ENCODE peak calls at places on chromosomes 7 and 10, in eight cellular contexts. J is SK-N-SH; Q is effector memory CD4-positive, alpha-beta T cell; W is mesendoderm; X is BJ; G is CD4-positive, alpha-beta memory T cell; U is GM23248; K is psoas muscle. F is an unnamed sample.

GRCh38 chr10:36224431-36224985 is 582.4 kb upstream of the FZD8 start:
- DNase-seq in J (no peak), Q (no peak), W (no peak), X (no peak), G (no peak), U (peak; percentile 50), K (no peak), F (no peak)

GRCh38 chr7:84547326-84547725 is 352.7 kb upstream of the SEMA3A start:
- DNase-seq in J (no peak), Q (no peak), W (no peak), X (no peak), G (no peak), U (no peak), K (no peak), F (no peak)

GRCh38 chr7:8719102-8719501 is 285.7 kb downstream of the NXPH1 start:
- DNase-seq in J (no peak), Q (no peak), W (no peak), X (no peak), G (no peak), U (no peak), K (no peak), F (no peak)

GRCh38 chr10:96719850-96720421 is 378 bp downstream of the PIK3AP1 start:
- DNase-seq in J (peak; percentile 50), Q (no peak), W (peak; percentile 80), X (no peak), G (peak; percentile 5), U (no peak), K (peak; percentile 45), F (peak; percentile 84)

GRCh38 chr10:131812736-131813604 is 87.8 kb upstream of the PPP2R2D start:
- DNase-seq in J (peak; percentile 20), Q (no peak), W (no peak), X (no peak), G (no peak), U (no peak), K (no peak), F (no peak)

GRCh38 chr7:125848157-125848556 is 918.5 kb upstream of the POT1 start:
- DNase-seq in J (no peak), Q (no peak), W (no peak), X (no peak), G (no peak), U (no peak), K (no peak), F (no peak)

GRCh38 chr10:12308976-12309375 is 40.4 kb upstream of the CAMK1D start:
- DNase-seq in J (no peak), Q (no peak), W (no peak), X (no peak), G (no peak), U (no peak), K (no peak), F (no peak)

GRCh38 chr10:70907619-70908425 is 19.5 kb upstream of the PCBD1 start:
- DNase-seq in J (peak; percentile 23), Q (no peak), W (no peak), X (no peak), G (no peak), U (no peak), K (no peak), F (no peak)

GRCh38 chr7:92808635-92809034 is 27.7 kb downstream of the CDK6 start:
- DNase-seq in J (no peak), Q (no peak), W (no peak), X (no peak), G (no peak), U (no peak), K (no peak), F (no peak)

GRCh38 chr7:92808006-92808405 is 28.4 kb downstream of the CDK6 start:
- DNase-seq in J (no peak), Q (no peak), W (no peak), X (no peak), G (no peak), U (peak; percentile 76), K (no peak), F (no peak)

GRCh38 chr7:92810242-92810611 is 26.1 kb downstream of the CDK6 start:
- DNase-seq in J (no peak), Q (no peak), W (peak; percentile 26), X (no peak), G (no peak), U (no peak), K (no peak), F (peak; percentile 52)

GRCh38 chr7:92811158-92811557 is 25.2 kb downstream of the CDK6 start:
- DNase-seq in J (no peak), Q (no peak), W (no peak), X (no peak), G (no peak), U (no peak), K (no peak), F (no peak)

DNA sequence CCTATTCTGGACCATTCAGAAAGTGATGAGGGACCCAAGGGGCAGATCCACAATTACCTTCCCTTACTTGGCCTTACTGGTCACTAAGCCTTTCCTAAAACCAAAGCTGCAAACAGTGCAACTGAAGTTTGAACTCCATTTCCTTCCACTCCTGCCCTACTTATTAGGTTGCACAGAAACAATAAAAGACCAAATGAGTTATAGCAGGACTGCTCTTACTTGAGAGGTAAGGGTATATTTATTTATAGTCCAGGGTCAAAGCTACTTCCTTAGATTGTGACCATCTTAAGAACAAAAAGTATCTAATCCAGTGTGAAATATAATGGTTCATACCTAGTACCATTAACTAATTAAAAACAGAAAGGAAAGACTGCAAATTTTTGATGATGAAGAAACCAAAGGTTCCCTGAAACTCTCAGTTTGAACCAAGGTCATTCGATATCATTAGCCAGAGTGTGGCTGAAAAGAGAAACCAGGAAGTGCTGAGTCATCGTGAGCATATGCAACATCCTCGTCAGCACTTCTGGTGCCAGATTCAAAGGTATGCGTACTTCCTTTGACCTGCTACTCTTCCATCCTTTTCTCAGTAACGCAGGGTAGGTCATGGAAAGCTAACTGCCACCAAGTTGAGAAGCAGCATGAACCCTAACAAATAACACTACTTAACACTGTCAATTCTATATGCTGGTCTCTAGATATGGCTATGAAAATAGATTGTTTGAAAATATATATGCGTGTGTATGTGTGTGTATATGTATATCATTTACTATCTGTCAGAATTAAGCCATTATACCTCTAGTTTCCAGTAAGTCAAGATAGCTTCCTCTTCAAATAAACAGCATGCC is 26.8 kb downstream of the CDK6 start:
- DNase-seq in J (no peak), Q (peak; percentile 39), W (peak; percentile 89), X (peak; percentile 58), G (peak; percentile 75), U (peak; percentile 95), K (no peak), F (peak; percentile 61)
- H3K4me3 ChIP-seq in J (peak overlapping the region; percentile 3), Q (peak overlapping the region; percentile 3), W (no peak overlapping the region), X (no peak overlapping the region), G (peak overlapping the region; percentile 28), U (peak overlapping the region; percentile 54), K (no peak overlapping the region), F (peak overlapping the region; percentile 40)

GRCh38 chr7:30448461-30449189 is 30.0 kb downstream of the NOD1 start:
- DNase-seq in J (peak; percentile 63), Q (no peak), W (no peak), X (no peak), G (no peak), U (no peak), K (no peak), F (no peak)
- H3K36me3 ChIP-seq in J (peaks cover 13% of the 10 kb centered on the region), Q (peaks cover 51% of the 10 kb centered on the region), W (no peaks in the 10 kb centered on the region), X (peaks cover 11% of the 10 kb centered on the region), G (peaks cover 22% of the 10 kb centered on the region), U (peaks cover 8% of the 10 kb centered on the region), K (peaks cover 4% of the 10 kb centered on the region), F (peaks cover 16% of the 10 kb centered on the region)

GRCh38 chr10:118596426-118597124 is 1.1 kb upstream of the PRLHR start:
- DNase-seq in J (peak; percentile 60), Q (no peak), W (peak; percentile 21), X (no peak), G (no peak), U (no peak), K (no peak), F (no peak)

GRCh38 chr10:118592675-118593330 is 2.6 kb downstream of the PRLHR start:
- DNase-seq in J (no peak), Q (no peak), W (no peak), X (no peak), G (no peak), U (no peak), K (no peak), F (no peak)

GRCh38 chr10:118595598-118596425 is at the start of gene PRLHR:
- DNase-seq in J (peak; percentile 92), Q (no peak), W (peak; percentile 86), X (no peak), G (peak; percentile 3), U (peak; percentile 59), K (no peak), F (no peak)

GRCh38 chr10:118594392-118595063 is 920 bp downstream of the PRLHR start:
- DNase-seq in J (peak; percentile 75), Q (no peak), W (peak; percentile 96), X (no peak), G (peak; percentile 30), U (peak; percentile 57), K (peak; percentile 51), F (no peak)

GRCh38 chr10:118595064-118595420 is 406 bp downstream of the PRLHR start:
- DNase-seq in J (peak; percentile 27), Q (no peak), W (no peak), X (no peak), G (no peak), U (no peak), K (no peak), F (no peak)
- H3K27me3 ChIP-seq in J (peaks cover 10% of the 10 kb centered on the region), Q (peaks cover 29% of the 10 kb centered on the region), W (peaks cover 7% of the 10 kb centered on the region), X (peaks cover 10% of the 10 kb centered on the region), G (peaks cover 17% of the 10 kb centered on the region), U (peaks cover 41% of the 10 kb centered on the region), K (peaks cover 16% of the 10 kb centered on the region), F (no peaks in the 10 kb centered on the region)

GRCh38 chr7:127252380-127252718 is 392 bp downstream of the GRM8 start:
- DNase-seq in J (peak; percentile 74), Q (no peak), W (no peak), X (no peak), G (no peak), U (no peak), K (no peak), F (no peak)

GRCh38 chr7:127251458-127252379 is 1.0 kb downstream of the GRM8 start:
- DNase-seq in J (peak; percentile 70), Q (no peak), W (peak; percentile 34), X (no peak), G (peak; percentile 19), U (peak; percentile 34), K (peak; percentile 12), F (peak; percentile 34)

GRCh38 chr7:127254163-127254684 is 1.5 kb upstream of the GRM8 start:
- DNase-seq in J (no peak), Q (no peak), W (no peak), X (no peak), G (no peak), U (no peak), K (no peak), F (no peak)

GRCh38 chr7:127252736-127253288 is at the start of gene GRM8:
- DNase-seq in J (peak; percentile 89), Q (no peak), W (peak; percentile 85), X (no peak), G (peak; percentile 20), U (peak; percentile 69), K (peak; percentile 44), F (peak; percentile 30)

DNA sequence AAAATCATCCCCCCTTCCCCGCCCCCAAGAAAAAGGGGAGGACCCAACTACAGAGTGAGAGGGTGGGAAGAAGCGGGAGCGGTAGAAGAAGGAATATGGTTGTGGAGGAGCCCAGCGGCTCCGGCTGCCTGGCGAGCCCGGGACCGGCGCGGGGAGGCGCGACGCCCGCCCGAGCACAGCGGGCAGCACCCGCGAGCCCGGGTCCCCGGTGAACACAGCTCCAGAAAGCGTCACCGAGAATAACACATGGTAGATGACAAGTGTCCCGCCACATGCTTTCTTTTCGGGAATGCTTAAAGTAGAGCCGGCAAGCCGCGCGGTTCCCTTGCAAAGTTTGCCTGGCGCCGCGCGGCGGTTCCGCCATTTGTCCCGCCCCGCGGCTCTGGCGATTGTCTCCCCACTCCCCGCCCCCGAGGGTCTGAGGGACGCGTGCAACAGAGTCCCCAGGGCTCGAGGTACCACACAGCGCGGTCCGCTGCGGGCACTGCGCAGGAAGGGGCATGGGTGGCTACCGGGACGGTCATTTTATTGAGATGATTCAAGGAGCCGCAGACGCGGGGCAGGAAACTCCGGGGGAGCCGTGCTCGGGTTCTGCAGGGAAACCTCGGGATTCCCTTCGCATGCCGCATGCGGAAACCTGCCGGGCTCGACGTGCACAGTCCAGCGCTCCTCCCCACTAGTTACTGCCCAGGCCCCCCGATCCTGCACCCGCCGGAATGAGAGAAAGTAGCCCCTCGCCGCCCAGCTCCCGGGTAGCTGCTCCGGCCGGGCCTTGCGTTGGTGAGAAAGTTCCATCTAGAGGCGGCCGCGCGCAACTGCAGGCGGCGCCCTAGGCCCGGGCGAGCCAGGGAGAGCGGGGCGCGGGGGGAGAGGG is 785 bp upstream of the GRM8 start:
- DNase-seq in J (peak; percentile 93), Q (no peak), W (peak; percentile 79), X (no peak), G (peak; percentile 54), U (peak; percentile 83), K (peak; percentile 68), F (peak; percentile 66)
- H3K4me3 ChIP-seq in J (peak overlapping the region; percentile 77), Q (peak overlapping the region; percentile 81), W (peak overlapping the region; percentile 70), X (peak overlapping the region; percentile 61), G (peak overlapping the region; percentile 64), U (peak overlapping the region; percentile 90), K (peak overlapping the region; percentile 83), F (peak overlapping the region; percentile 67)